ENCODE peak calls at places on chromosomes 3 and 15, in four cellular contexts. I is Panc1, G is astrocyte, M is adrenal gland. E is an unnamed sample.

GRCh38 chr3:161796780-161797179 is 300.2 kb downstream of the OTOL1 start:
- DNase-seq in I (no peak), G (no peak), M (no peak), E (no peak)

GRCh38 chr3:150930839-150931238 is 25.6 kb upstream of the MINDY4B start:
- DNase-seq in I (no peak), G (no peak), M (no peak), E (no peak)

GRCh38 chr3:194283218-194284006 is 67.7 kb downstream of the CPN2 start:
- DNase-seq in I (no peak), G (no peak), M (peak), E (peak)

GRCh38 chr3:139691619-139692018 is 13.8 kb upstream of the NMNAT3 start:
- DNase-seq in I (no peak), G (no peak), M (no peak), E (no peak)

GRCh38 chr3:107740992-107741896 is 218.5 kb downstream of the BBX start:
- DNase-seq in I (no peak), G (no peak), M (no peak), E (no peak)

GRCh38 chr3:83321891-83322290 is 1560.4 kb upstream of the GBE1 start:
- DNase-seq in I (no peak), G (peak), M (no peak), E (no peak)

GRCh38 chr3:125116311-125117069 is 60.7 kb upstream of the HEG1 start:
- DNase-seq in I (no peak), G (peak), M (peak), E (no peak)

GRCh38 chr3:181880339-181880738 is 168.6 kb downstream of the SOX2 start:
- DNase-seq in I (no peak), G (no peak), M (no peak), E (no peak)

GRCh38 chr3:117719316-117719926 is 1009.8 kb downstream of the TUSC7 start:
- DNase-seq in I (no peak), G (no peak), M (no peak), E (no peak)

GRCh38 chr3:183825380-183826161 is at the start of gene MAP6D1:
- DNase-seq in I (no peak), G (peak), M (peak), E (no peak)

GRCh38 chr3:129556890-129557736 is 14.1 kb downstream of the H1-8 start:
- DNase-seq in I (no peak), G (peak), M (no peak), E (no peak)

GRCh38 chr3:48989126-48989795 is 780 bp upstream of the P4HTM start:
- DNase-seq in I (no peak), G (no peak), M (peak), E (no peak)

GRCh38 chr3:48952510-48953118 is 34.0 kb downstream of the ARIH2 start:
- DNase-seq in I (no peak), G (no peak), M (peak), E (peak)

GRCh38 chr3:150743508-150743907 is 19.5 kb downstream of the SIAH2 start:
- DNase-seq in I (no peak), G (peak), M (no peak), E (no peak)

GRCh38 chr15:93019971-93020370 is 69.0 kb downstream of the RGMA start:
- DNase-seq in I (no peak), G (no peak), M (peak), E (no peak)

GRCh38 chr3:55329849-55330248 is 157.3 kb downstream of the WNT5A start:
- DNase-seq in I (peak), G (peak), M (no peak), E (no peak)

GRCh38 chr15:66120422-66120821 is 133.1 kb downstream of the MEGF11 start:
- DNase-seq in I (no peak), G (no peak), M (no peak), E (no peak)
- H3K27ac ChIP-seq in I (no peak), G (no peak), M (no peak), E (no peak)

GRCh38 chr15:64396790-64397189 is 9.2 kb downstream of the TRIP4 start:
- DNase-seq in I (no peak), G (no peak), M (no peak), E (no peak)

GRCh38 chr15:64400583-64400982 is 12.9 kb downstream of the TRIP4 start:
- DNase-seq in I (no peak), G (no peak), M (no peak), E (no peak)

GRCh38 chr15:64398575-64398974 is 10.9 kb downstream of the TRIP4 start:
- DNase-seq in I (no peak), G (peak), M (no peak), E (no peak)
- H3K4me3 ChIP-seq in I (no peak), G (no peak), M (no peak), E (no peak)

GRCh38 chr15:39919740-39920509 is at the start of gene GPR176:
- DNase-seq in I (no peak), G (peak), M (peak), E (peak)
- H3K27ac ChIP-seq in I (peak), G (peak), M (peak), E (peak)

GRCh38 chr3:32818431-32819085 is 761 bp downstream of the TRIM71 start:
- DNase-seq in I (no peak), G (no peak), M (no peak), E (peak)
- H3K4me3 ChIP-seq in I (peak), G (no peak), M (peak), E (peak)